ENCODE peak calls at places on chromosomes 5 and 9, in five cellular contexts. R, Z, V, W and H are unnamed samples.

GRCh38 chr5:93359296-93359957 is 221.6 kb downstream of the NR2F1-AS1 start:
- DNase-seq in W (peak), R (peak), Z (peak), V (no peak), H (peak)

GRCh38 chr5:151150484-151151262 is 6.9 kb downstream of the ANXA6 start:
- DNase-seq in W (peak), R (peak), V (peak), Z (peak), H (no peak)

GRCh38 chr9:36566813-36567217 is 5.9 kb upstream of the MELK start:
- DNase-seq in W (no peak), R (no peak), Z (peak), V (no peak), H (peak)

GRCh38 chr5:176519810-176520720 is 17.1 kb downstream of the RNF44 start:
- DNase-seq in W (no peak), R (no peak), V (no peak), Z (no peak), H (no peak)

GRCh38 chr9:115930472-115930871 is 223.1 kb upstream of the PAPPA start:
- DNase-seq in W (no peak), R (peak), V (no peak), Z (peak), H (no peak)

GRCh38 chr5:177592010-177592834 is at the start of gene TMED9:
- DNase-seq in R (peak), V (peak), W (peak), Z (peak), H (peak)

GRCh38 chr5:151637676-151638075 is 46.5 kb upstream of the FAT2 start:
- DNase-seq in R (no peak), W (no peak), V (no peak), Z (no peak), H (no peak)

GRCh38 chr5:6633469-6634326 is 458 bp downstream of the SRD5A1 start:
- DNase-seq in R (peak), Z (peak), V (peak), W (peak), H (peak)

GRCh38 chr5:150461231-150461630 is 11.7 kb upstream of the RPS14 start:
- DNase-seq in W (no peak), V (no peak), Z (no peak), R (no peak), H (no peak)

GRCh38 chr9:86034863-86035734 is 64.3 kb downstream of the GOLM1 start:
- DNase-seq in R (peak), W (peak), Z (peak), V (no peak), H (peak)

GRCh38 chr5:119515192-119515591 is 62.9 kb downstream of the HSD17B4 start:
- DNase-seq in V (no peak), R (peak), Z (peak), W (peak), H (peak)

GRCh38 chr9:118533850-118534249 is 829.6 kb downstream of the TLR4 start:
- DNase-seq in W (no peak), R (no peak), Z (no peak), V (no peak), H (no peak)

GRCh38 chr9:132694144-132694543 is 23.9 kb downstream of the GTF3C4 start:
- DNase-seq in R (peak), W (no peak), Z (no peak), V (no peak), H (no peak)

GRCh38 chr5:68740204-68740910 is 353.5 kb upstream of the SLC30A5 start:
- DNase-seq in V (no peak), W (no peak), Z (no peak), R (no peak), H (peak)

GRCh38 chr5:54616031-54616430 is 98.5 kb downstream of the SNX18 start:
- DNase-seq in R (peak), Z (peak), V (no peak), W (peak), H (peak)

GRCh38 chr9:90880669-90881068 is 79.0 kb downstream of the SYK start:
- DNase-seq in V (no peak), R (no peak), W (no peak), Z (no peak), H (no peak)